ENCODE peak calls at places on chromosomes 1 and 21, in seven cellular contexts. G, E, K, O, Z, F and I are unnamed samples.

GRCh38 chr1:161502641-161503393 is 2.4 kb upstream of the FCGR2A start:
- DNase-seq in G (no peak), F (no peak), E (no peak), Z (no peak), O (no peak), K (no peak), I (no peak)

GRCh38 chr1:27609618-27610240 is 5.8 kb upstream of the AHDC1 start:
- DNase-seq in Z (no peak), F (peak; percentile 55), K (no peak), O (no peak), E (no peak), G (no peak), I (no peak)

GRCh38 chr1:157992813-157993178 is 649 bp upstream of the KIRREL1 start:
- DNase-seq in F (no peak), K (no peak), G (no peak), O (no peak), Z (no peak), E (no peak), I (no peak)

GRCh38 chr1:234957330-234958065 is 171.1 kb downstream of the TOMM20 start:
- DNase-seq in E (peak; percentile 73), G (peak; percentile 79), O (no peak), F (no peak), Z (no peak), K (peak; percentile 42), I (peak; percentile 34)

GRCh38 chr1:150974580-150975478 is at the start of gene CERS2:
- DNase-seq in O (no peak), Z (peak; percentile 91), E (peak; percentile 88), G (peak; percentile 87), K (peak; percentile 97), F (no peak), I (peak; percentile 89)

GRCh38 chr21:35342440-35342839 is 293.3 kb upstream of the RUNX1 start:
- DNase-seq in E (no peak), G (no peak), K (no peak), Z (no peak), O (no peak), F (peak; percentile 17), I (no peak)

GRCh38 chr1:232628335-232629214 is 1.4 kb downstream of the SIPA1L2 start:
- DNase-seq in Z (no peak), K (no peak), G (no peak), E (no peak), O (no peak), F (no peak), I (no peak)

GRCh38 chr1:185996211-185996610 is 262.0 kb downstream of the HMCN1 start:
- DNase-seq in F (no peak), K (no peak), Z (no peak), E (no peak), O (no peak), G (no peak), I (no peak)

GRCh38 chr21:42641311-42642218 is 11.9 kb upstream of the PDE9A start:
- DNase-seq in K (no peak), Z (no peak), O (no peak), G (no peak), F (no peak), E (no peak), I (no peak)

GRCh38 chr1:40825430-40825778 is 36.8 kb downstream of the CITED4 start:
- DNase-seq in O (no peak), F (no peak), Z (no peak), E (no peak), G (no peak), K (no peak), I (no peak)

GRCh38 chr1:5752715-5753330 is 239.4 kb downstream of the NPHP4 start:
- DNase-seq in O (no peak), E (no peak), F (no peak), K (no peak), G (no peak), Z (peak; percentile 37), I (no peak)

GRCh38 chr1:172165403-172165802 is 255.1 kb upstream of the C1orf105 start:
- DNase-seq in O (no peak), G (no peak), K (no peak), E (peak; percentile 20), Z (no peak), F (no peak), I (no peak)

GRCh38 chr1:116112388-116113140 is 1.4 kb downstream of the MAB21L3 start:
- DNase-seq in E (no peak), K (no peak), O (peak; percentile 50), F (no peak), Z (no peak), G (no peak), I (no peak)

GRCh38 chr1:220786337-220787068 is at the start of gene MTARC1:
- DNase-seq in E (peak; percentile 86), O (no peak), F (no peak), K (peak; percentile 93), Z (peak; percentile 83), G (peak; percentile 85), I (peak; percentile 70)

GRCh38 chr1:205975387-205975998 is 27.7 kb downstream of the RAB7B start:
- DNase-seq in K (peak; percentile 65), F (no peak), E (no peak), G (peak; percentile 53), O (no peak), Z (peak; percentile 53), I (no peak)

GRCh38 chr1:41109316-41110263 is 88.1 kb upstream of the SLFNL1 start:
- DNase-seq in Z (peak; percentile 85), F (no peak), O (peak; percentile 93), K (no peak), E (peak; percentile 20), G (peak; percentile 49), I (no peak)

GRCh38 chr1:186187601-186188000 is 187.5 kb downstream of the TPR start:
- DNase-seq in Z (no peak), K (no peak), E (no peak), F (no peak), G (no peak), O (no peak), I (no peak)

GRCh38 chr1:15343099-15343498 is 66.6 kb upstream of the EFHD2 start:
- DNase-seq in F (no peak), G (no peak), O (no peak), K (no peak), E (no peak), Z (no peak), I (no peak)

GRCh38 chr1:22053861-22054770 is 1.6 kb downstream of the CDC42 start:
- DNase-seq in Z (no peak), K (peak; percentile 75), F (no peak), G (no peak), E (no peak), O (no peak), I (peak; percentile 32)

GRCh38 chr1:83827731-83828130 is 171.2 kb downstream of the TTLL7 start:
- DNase-seq in E (no peak), O (no peak), G (no peak), F (no peak), K (no peak), Z (no peak), I (no peak)

GRCh38 chr1:23168079-23168461 is 586 bp downstream of the LUZP1 start:
- DNase-seq in E (peak; percentile 39), F (no peak), G (no peak), O (no peak), Z (peak; percentile 68), K (peak; percentile 88), I (peak; percentile 66)

GRCh38 chr1:179229214-179230140 is at the start of gene ABL2:
- DNase-seq in E (peak; percentile 47), Z (peak; percentile 69), F (no peak), G (peak; percentile 48), O (no peak), K (peak; percentile 91), I (peak; percentile 70)

GRCh38 chr1:46364612-46365011 is 24.0 kb downstream of the NSUN4 start:
- DNase-seq in G (no peak), F (no peak), E (no peak), O (no peak), Z (no peak), K (no peak), I (no peak)

GRCh38 chr1:204523605-204524215 is 7.5 kb downstream of the MDM4 start:
- DNase-seq in K (no peak), Z (no peak), O (no peak), E (no peak), F (no peak), G (no peak), I (no peak)

GRCh38 chr1:29121951-29122661 is 1.6 kb downstream of the TMEM200B start:
- DNase-seq in G (no peak), F (no peak), Z (peak; percentile 86), O (no peak), K (peak; percentile 88), E (peak; percentile 25), I (no peak)

GRCh38 chr21:15061284-15061683 is 3.5 kb downstream of the NRIP1 start:
- DNase-seq in Z (no peak), G (no peak), K (no peak), F (no peak), E (no peak), O (no peak), I (no peak)
- H3K4me1 ChIP-seq in Z (no peaks in the 10 kb centered on the region), G (peaks cover 42% of the 10 kb centered on the region), K (peaks cover 52% of the 10 kb centered on the region), F (no peaks in the 10 kb centered on the region), E (peaks cover 68% of the 10 kb centered on the region), O (peaks cover 73% of the 10 kb centered on the region), I (peaks cover 67% of the 10 kb centered on the region)

DNA sequence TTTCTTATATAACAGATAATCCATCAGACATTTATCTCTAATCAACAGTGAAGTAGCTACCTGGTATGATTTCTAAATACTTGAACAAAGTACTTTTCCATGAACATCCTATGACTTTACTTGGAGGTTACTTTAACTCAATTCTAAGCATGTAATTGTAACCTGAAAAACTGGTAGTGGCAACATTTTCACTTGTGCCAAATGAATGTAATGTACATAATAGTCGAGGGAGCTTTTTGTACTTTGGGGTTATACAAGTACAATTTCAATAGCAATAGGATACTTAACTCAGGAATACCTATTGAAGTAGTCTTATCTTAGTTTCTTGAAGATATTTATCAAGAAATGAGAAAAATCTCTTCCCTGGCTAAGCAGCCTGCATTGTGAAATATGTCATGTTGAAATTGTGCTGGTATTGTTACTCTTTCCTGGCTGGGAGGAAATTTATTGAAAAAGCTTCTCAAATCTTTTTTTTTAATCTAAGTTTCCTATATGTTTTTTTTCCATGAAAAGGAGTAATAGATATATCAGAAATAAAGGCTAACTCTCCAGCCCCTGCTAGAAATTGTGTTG is 33.7 kb upstream of the CACYBP start:
- DNase-seq in G (no peak), K (no peak), E (no peak), F (no peak), O (no peak), Z (no peak), I (no peak)
- TF ChIP-seq POLR2AphosphoS5 in G (no peak), K (no peak), E (no peak), F (no peak), O (no peak), Z (no peak), I (no peak)

DNA sequence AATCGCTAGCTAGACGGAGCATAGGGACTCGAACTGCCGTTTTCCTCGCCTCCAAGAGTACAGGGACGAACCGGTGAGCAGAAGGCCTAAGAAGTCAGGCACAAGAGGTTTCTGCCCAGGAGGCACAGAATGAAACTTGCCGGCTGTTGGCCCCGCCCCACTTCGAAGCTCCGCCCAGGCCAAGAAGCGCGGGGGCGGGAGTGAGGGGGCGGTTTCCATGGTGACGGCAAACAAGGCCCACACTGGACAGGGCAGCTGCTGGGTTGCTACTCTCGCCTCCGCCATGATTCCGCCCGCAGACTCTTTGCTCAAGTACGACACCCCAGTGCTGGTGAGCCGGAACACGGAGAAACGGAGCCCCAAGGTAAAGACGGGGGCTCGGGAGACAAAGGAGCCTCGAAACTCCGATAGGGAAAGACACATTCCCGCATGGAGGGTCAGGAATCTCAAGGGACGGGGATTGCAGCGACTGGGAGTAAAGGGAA is at the start of gene DNALI1:
- DNase-seq in Z (peak; percentile 96), G (peak; percentile 93), E (peak; percentile 82), O (peak; percentile 94), F (no peak), K (peak; percentile 96), I (peak; percentile 87)
- TF ChIP-seq EP300 in Z (no peak), G (no peak), E (no peak), O (no peak), F (no peak), K (no peak), I (no peak)

GRCh38 chr1:8985915-8986813 is 40.1 kb downstream of the SLC2A7 start:
- DNase-seq in Z (peak; percentile 95), G (peak; percentile 88), K (no peak), O (no peak), E (peak; percentile 80), F (no peak), I (no peak)
- H3K4me1 ChIP-seq in Z (no peaks in the 10 kb centered on the region), G (peaks cover 4% of the 10 kb centered on the region), K (peaks cover 9% of the 10 kb centered on the region), O (peaks cover 28% of the 10 kb centered on the region), E (peaks cover 22% of the 10 kb centered on the region), F (no peaks in the 10 kb centered on the region), I (peaks cover 16% of the 10 kb centered on the region)